ENCODE peak calls at places on chromosomes 11 and 22, in ten cellular contexts. Y is AG04450, K is uterus, F is IMR-90, N is colonic mucosa, O is tibial nerve, P is lower leg skin, Q is left ventricle myocardium inferior, D is tibial artery, B is cardiac muscle cell. E is an unnamed sample.

GRCh38 chr11:43311791-43312607 is at the start of gene API5:
- DNase-seq in F (peak; percentile 92), B (peak; percentile 95), N (peak; percentile 94), K (peak; percentile 84), O (peak; percentile 75), Q (peak; percentile 91), D (peak; percentile 89), Y (peak; percentile 81), P (peak; percentile 89), E (peak; percentile 91)

GRCh38 chr11:74577624-74578396 is 14.6 kb upstream of the POLD3 start:
- DNase-seq in P (no peak), O (no peak), Y (no peak), Q (no peak), N (no peak), F (peak; percentile 18), B (peak; percentile 21), D (no peak), K (no peak), E (peak; percentile 65)

GRCh38 chr11:29119116-29119515 is 897.7 kb downstream of the KCNA4 start:
- DNase-seq in B (no peak), N (no peak), Q (no peak), D (no peak), F (peak; percentile 72), O (no peak), Y (no peak), K (no peak), P (no peak), E (no peak)

GRCh38 chr22:20129747-20130014 is 1.9 kb upstream of the ZDHHC8 start:
- DNase-seq in Q (no peak), F (no peak), N (no peak), K (no peak), P (no peak), O (no peak), D (no peak), Y (no peak), B (no peak), E (no peak)

GRCh38 chr11:108713076-108713790 is 48.4 kb downstream of the DDX10 start:
- DNase-seq in B (no peak), F (peak; percentile 73), K (no peak), D (no peak), O (no peak), N (no peak), Q (no peak), P (no peak), Y (no peak), E (no peak)

GRCh38 chr11:102791271-102792036 is 6.5 kb downstream of the MMP1 start:
- DNase-seq in O (no peak), P (no peak), Y (no peak), F (peak; percentile 57), D (no peak), K (no peak), B (peak; percentile 11), Q (no peak), N (no peak), E (no peak)

GRCh38 chr11:10192036-10192435 is 102.0 kb downstream of the SBF2 start:
- DNase-seq in P (no peak), F (no peak), O (no peak), B (no peak), N (no peak), Y (no peak), D (no peak), Q (no peak), K (no peak), E (peak; percentile 68)

GRCh38 chr22:24440270-24440717 is 12.9 kb downstream of the ADORA2A start:
- DNase-seq in Y (no peak), K (no peak), P (no peak), D (no peak), F (no peak), N (no peak), B (no peak), O (no peak), Q (no peak), E (no peak)

GRCh38 chr22:29268511-29269229 is 602 bp downstream of the EWSR1 start:
- DNase-seq in F (peak; percentile 67), D (peak; percentile 60), B (peak; percentile 55), P (peak; percentile 34), N (no peak), Y (peak; percentile 23), K (peak; percentile 68), Q (peak; percentile 74), O (no peak), E (peak; percentile 75)

GRCh38 chr11:47768090-47768620 is 1.0 kb upstream of the FNBP4 start:
- DNase-seq in N (peak; percentile 77), P (peak; percentile 73), F (peak; percentile 61), Q (peak; percentile 78), Y (no peak), D (peak; percentile 70), O (peak; percentile 43), B (peak; percentile 76), K (peak; percentile 64), E (peak; percentile 89)

GRCh38 chr22:45296628-45297297 is 12.0 kb downstream of the UPK3A start:
- DNase-seq in Q (no peak), O (no peak), Y (no peak), N (no peak), B (no peak), F (no peak), P (no peak), D (no peak), K (no peak), E (no peak)

GRCh38 chr11:68950268-68950667 is 30.5 kb downstream of the MRGPRD start:
- DNase-seq in N (no peak), F (no peak), Q (no peak), K (no peak), B (peak; percentile 30), Y (no peak), D (no peak), P (no peak), O (no peak), E (no peak)
- TF ChIP-seq CTCF in N (no peak), F (peak; percentile 26), Q (peak; percentile 23), K (peak; percentile 13), B (peak; percentile 35), Y (peak; percentile 45), D (no peak), P (no peak), O (no peak), E (peak; percentile 52)

GRCh38 chr11:130433357-130433756 is 4.9 kb upstream of the ADAMTS8 start:
- DNase-seq in B (no peak), Q (no peak), P (no peak), N (no peak), Y (no peak), K (no peak), O (no peak), D (no peak), F (peak; percentile 76), E (no peak)

GRCh38 chr11:130434521-130435223 is 6.3 kb upstream of the ADAMTS8 start:
- DNase-seq in P (peak; percentile 68), B (peak; percentile 85), D (peak; percentile 70), Q (peak; percentile 68), Y (no peak), O (peak; percentile 63), N (peak; percentile 80), K (peak; percentile 78), F (peak; percentile 82), E (peak; percentile 75)

GRCh38 chr11:130436171-130436570 is 7.8 kb upstream of the ADAMTS8 start:
- DNase-seq in N (no peak), P (no peak), Y (no peak), F (no peak), D (no peak), O (no peak), Q (no peak), B (no peak), K (no peak), E (no peak)

GRCh38 chr11:130437848-130438247 is 9.4 kb upstream of the ADAMTS8 start:
- DNase-seq in Y (no peak), B (no peak), Q (no peak), K (no peak), N (no peak), D (no peak), O (no peak), P (no peak), F (no peak), E (no peak)

DNA sequence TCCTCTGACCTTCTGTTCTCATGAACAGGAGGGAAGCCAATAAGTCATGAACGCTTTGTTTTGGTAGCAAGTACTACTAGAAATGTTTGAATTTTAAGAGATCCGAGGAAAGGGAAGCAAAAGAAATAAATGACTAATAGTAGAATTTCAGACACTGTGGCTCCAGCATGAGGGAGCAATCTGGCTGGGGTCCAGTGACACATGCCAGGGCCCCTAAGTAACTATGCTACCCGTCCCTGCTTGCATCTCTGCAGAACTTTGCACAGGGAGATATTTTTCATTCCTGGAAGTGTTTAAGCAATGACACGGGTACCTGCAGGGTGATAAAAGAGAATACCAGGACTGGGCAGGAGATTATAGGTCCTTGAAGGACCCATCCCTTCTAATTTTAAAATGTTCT is 7.3 kb upstream of the ADAMTS8 start:
- DNase-seq in Y (no peak), O (no peak), D (no peak), N (no peak), P (no peak), F (peak; percentile 31), K (no peak), B (no peak), Q (no peak), E (no peak)
- H3K4me3 ChIP-seq in Y (no peak overlapping the region), O (no peak overlapping the region), D (no peak overlapping the region), N (no peak overlapping the region), P (no peak overlapping the region), F (no peak overlapping the region), K (no peak overlapping the region), B (no peak overlapping the region), Q (no peak overlapping the region), E (no peak overlapping the region)

GRCh38 chr11:26134481-26135355 is 197.2 kb upstream of the ANO3 start:
- DNase-seq in D (no peak), Q (no peak), F (peak; percentile 38), Y (no peak), O (no peak), P (no peak), K (no peak), N (no peak), B (peak; percentile 16), E (peak; percentile 3)
- TF ChIP-seq CTCF in D (no peak), Q (peak; percentile 59), F (no peak), Y (peak; percentile 45), O (no peak), P (no peak), K (no peak), N (no peak), B (peak; percentile 6), E (peak; percentile 33)

GRCh38 chr11:12087075-12087775 is 23.2 kb upstream of the MICAL2 start:
- DNase-seq in O (no peak), N (peak; percentile 52), Q (no peak), D (peak; percentile 65), B (no peak), F (peak; percentile 78), P (peak; percentile 66), Y (no peak), K (no peak), E (peak; percentile 93)

GRCh38 chr11:12085371-12086251 is 24.8 kb upstream of the MICAL2 start:
- DNase-seq in D (no peak), P (no peak), O (no peak), B (no peak), Q (no peak), N (no peak), K (no peak), F (peak; percentile 64), Y (no peak), E (peak; percentile 63)

GRCh38 chr11:12088047-12088481 is 22.3 kb upstream of the MICAL2 start:
- DNase-seq in P (peak; percentile 82), Y (no peak), B (peak; percentile 73), K (no peak), Q (peak; percentile 68), O (no peak), D (peak; percentile 72), N (peak; percentile 82), F (peak; percentile 77), E (peak; percentile 92)

GRCh38 chr11:12088531-12088930 is 21.9 kb upstream of the MICAL2 start:
- DNase-seq in Q (no peak), O (no peak), N (no peak), D (no peak), F (no peak), B (no peak), P (no peak), Y (no peak), K (no peak), E (no peak)

GRCh38 chr11:12086271-12087074 is 23.9 kb upstream of the MICAL2 start:
- DNase-seq in Y (peak; percentile 89), P (peak; percentile 75), B (no peak), K (peak; percentile 76), F (peak; percentile 97), O (no peak), N (peak; percentile 52), Q (peak; percentile 70), D (peak; percentile 89), E (peak; percentile 98)
- H3K4me3 ChIP-seq in Y (peak overlapping the region; percentile 50), P (no peak overlapping the region), B (no peak overlapping the region), K (no peak overlapping the region), F (peak overlapping the region; percentile 46), O (no peak overlapping the region), N (no peak overlapping the region), Q (peak overlapping the region; percentile 22), D (peak overlapping the region; percentile 42), E (peak overlapping the region; percentile 60)